ENCODE peak calls at places on chromosomes 1 and 21, in four cellular contexts. S is nephron progenitor cell, O is transverse colon, H is mesothelial cell of epicardium. U is an unnamed sample.

GRCh38 chr1:42259059-42259738 is 75.8 kb downstream of the FOXJ3 start:
- DNase-seq in S (no peak), O (no peak), H (no peak), U (no peak)

GRCh38 chr1:77762072-77762476 is 2.4 kb upstream of the USP33 start:
- DNase-seq in H (no peak), O (no peak), S (no peak), U (no peak)

GRCh38 chr1:80048706-80049105 is 1042.2 kb upstream of the ADGRL4 start:
- DNase-seq in S (no peak), H (no peak), O (no peak), U (no peak)

GRCh38 chr1:199687321-199687720 is 340.2 kb upstream of the NR5A2 start:
- DNase-seq in S (no peak), H (no peak), O (no peak), U (no peak)

GRCh38 chr1:154878371-154879355 is 8.6 kb upstream of the KCNN3 start:
- DNase-seq in S (peak), O (peak), H (peak), U (peak)

GRCh38 chr1:74570797-74571492 is 58.5 kb upstream of the LRRC53 start:
- DNase-seq in S (peak), H (no peak), O (no peak), U (no peak)

GRCh38 chr1:31723828-31724359 is 20.1 kb upstream of the COL16A1 start:
- DNase-seq in O (peak), S (peak), H (peak), U (peak)

GRCh38 chr21:28963831-28964230 is 28.8 kb downstream of the LTN1 start:
- DNase-seq in H (no peak), S (no peak), O (no peak), U (no peak)

GRCh38 chr1:47709302-47710074 is 271.6 kb downstream of the FOXD2 start:
- DNase-seq in S (peak), O (peak), H (peak), U (peak)

GRCh38 chr1:50975436-50975835 is 5.4 kb downstream of the CDKN2C start:
- DNase-seq in S (no peak), H (no peak), O (no peak), U (no peak)

GRCh38 chr1:186491351-186491750 is 30.4 kb upstream of the PDC start:
- DNase-seq in O (no peak), H (no peak), S (no peak), U (no peak)

GRCh38 chr1:11576109-11576875 is 77.9 kb downstream of the FBXO2 start:
- DNase-seq in H (no peak), S (no peak), O (no peak), U (no peak)

GRCh38 chr1:10152709-10153284 is 57.6 kb upstream of the KIF1B start:
- DNase-seq in O (peak), S (peak), H (peak), U (peak)

GRCh38 chr1:55053265-55053954 is 14.1 kb downstream of the PCSK9 start:
- DNase-seq in S (no peak), H (no peak), O (no peak), U (no peak)

GRCh38 chr1:245155186-245156040 is 628 bp downstream of the KIF26B start:
- DNase-seq in H (peak), O (no peak), S (peak), U (peak)

GRCh38 chr1:200258447-200259375 is 151.1 kb downstream of the ZNF281 start:
- DNase-seq in O (no peak), S (no peak), H (no peak), U (peak)

U was measured in iPS-NIHi11.